ENCODE peak calls at places on chromosomes 3 and 15, in nine cellular contexts. One of them, this sample, is unnamed.

GRCh38 chr3:9067352-9067975 is 104.2 kb upstream of the RAD18 start:
- DNase-seq in mammary epithelial cell: peak; percentile 23
- DNase-seq in prostate gland: peak; percentile 11
- DNase-seq in HepG2: peak; percentile 44
- DNase-seq in neuronal stem cell: peak; percentile 50
- DNase-seq in lung: peak; percentile 38
- DNase-seq in ovary: peak; percentile 54
- DNase-seq in endodermal cell: peak; percentile 85
- DNase-seq in left ventricle myocardium inferior: no peak
- DNase-seq in this sample: no peak

GRCh38 chr3:31636063-31636462 is 103.3 kb downstream of the STT3B start:
- DNase-seq in left ventricle myocardium inferior: no peak
- DNase-seq in HepG2: no peak
- DNase-seq in endodermal cell: no peak
- DNase-seq in mammary epithelial cell: no peak
- DNase-seq in prostate gland: no peak
- DNase-seq in ovary: no peak
- DNase-seq in lung: no peak
- DNase-seq in neuronal stem cell: no peak
- DNase-seq in this sample: no peak

GRCh38 chr15:77395013-77395774 is 24.7 kb downstream of the PEAK1 start:
- DNase-seq in lung: no peak
- DNase-seq in ovary: no peak
- DNase-seq in left ventricle myocardium inferior: no peak
- DNase-seq in HepG2: no peak
- DNase-seq in endodermal cell: no peak
- DNase-seq in mammary epithelial cell: no peak
- DNase-seq in neuronal stem cell: no peak
- DNase-seq in prostate gland: no peak
- DNase-seq in this sample: no peak

GRCh38 chr3:114553949-114554593 is 260.2 kb downstream of the TIGIT start:
- DNase-seq in neuronal stem cell: no peak
- DNase-seq in HepG2: no peak
- DNase-seq in mammary epithelial cell: no peak
- DNase-seq in left ventricle myocardium inferior: no peak
- DNase-seq in ovary: no peak
- DNase-seq in lung: no peak
- DNase-seq in prostate gland: no peak
- DNase-seq in endodermal cell: no peak
- DNase-seq in this sample: no peak

GRCh38 chr3:105791919-105792786 is 76.7 kb downstream of the CBLB start:
- DNase-seq in neuronal stem cell: no peak
- DNase-seq in lung: peak; percentile 47
- DNase-seq in mammary epithelial cell: peak; percentile 87
- DNase-seq in ovary: peak; percentile 65
- DNase-seq in HepG2: peak; percentile 60
- DNase-seq in left ventricle myocardium inferior: peak; percentile 80
- DNase-seq in endodermal cell: no peak
- DNase-seq in prostate gland: no peak
- DNase-seq in this sample: peak; percentile 63

GRCh38 chr3:114887806-114888205 is 259.3 kb downstream of the ZBTB20 start:
- DNase-seq in left ventricle myocardium inferior: no peak
- DNase-seq in ovary: no peak
- DNase-seq in neuronal stem cell: no peak
- DNase-seq in endodermal cell: no peak
- DNase-seq in HepG2: no peak
- DNase-seq in mammary epithelial cell: no peak
- DNase-seq in lung: no peak
- DNase-seq in prostate gland: no peak
- DNase-seq in this sample: no peak

GRCh38 chr15:66940368-66940767 is 125.0 kb upstream of the SMAD3 start:
- DNase-seq in HepG2: no peak
- DNase-seq in lung: no peak
- DNase-seq in left ventricle myocardium inferior: no peak
- DNase-seq in mammary epithelial cell: peak; percentile 73
- DNase-seq in prostate gland: no peak
- DNase-seq in ovary: no peak
- DNase-seq in endodermal cell: peak; percentile 24
- DNase-seq in neuronal stem cell: no peak
- DNase-seq in this sample: no peak

GRCh38 chr3:128170866-128171516 is 17.7 kb downstream of the EEFSEC start:
- DNase-seq in ovary: peak; percentile 67
- DNase-seq in prostate gland: peak; percentile 60
- DNase-seq in HepG2: peak; percentile 91
- DNase-seq in mammary epithelial cell: peak; percentile 61
- DNase-seq in neuronal stem cell: peak; percentile 50
- DNase-seq in lung: peak; percentile 40
- DNase-seq in endodermal cell: peak; percentile 68
- DNase-seq in left ventricle myocardium inferior: no peak
- DNase-seq in this sample: no peak

GRCh38 chr15:79314186-79314585 is 3.3 kb downstream of the TMED3 start:
- DNase-seq in prostate gland: no peak
- DNase-seq in left ventricle myocardium inferior: no peak
- DNase-seq in ovary: no peak
- DNase-seq in lung: no peak
- DNase-seq in neuronal stem cell: no peak
- DNase-seq in HepG2: no peak
- DNase-seq in mammary epithelial cell: no peak
- DNase-seq in endodermal cell: no peak
- DNase-seq in this sample: no peak

GRCh38 chr3:14352002-14352627 is 50.3 kb upstream of the SLC6A6 start:
- DNase-seq in endodermal cell: peak; percentile 88
- DNase-seq in mammary epithelial cell: no peak
- DNase-seq in prostate gland: no peak
- DNase-seq in HepG2: peak; percentile 19
- DNase-seq in neuronal stem cell: no peak
- DNase-seq in ovary: no peak
- DNase-seq in left ventricle myocardium inferior: no peak
- DNase-seq in lung: no peak
- DNase-seq in this sample: no peak

GRCh38 chr3:58597770-58598310 is 20.6 kb upstream of the FAM107A start:
- DNase-seq in neuronal stem cell: no peak
- DNase-seq in endodermal cell: no peak
- DNase-seq in lung: no peak
- DNase-seq in ovary: no peak
- DNase-seq in left ventricle myocardium inferior: no peak
- DNase-seq in mammary epithelial cell: no peak
- DNase-seq in prostate gland: no peak
- DNase-seq in HepG2: no peak
- DNase-seq in this sample: no peak

GRCh38 chr3:64332461-64333350 is 107.4 kb upstream of the PRICKLE2 start:
- DNase-seq in left ventricle myocardium inferior: no peak
- DNase-seq in prostate gland: no peak
- DNase-seq in ovary: no peak
- DNase-seq in HepG2: no peak
- DNase-seq in lung: no peak
- DNase-seq in neuronal stem cell: no peak
- DNase-seq in mammary epithelial cell: no peak
- DNase-seq in endodermal cell: no peak
- DNase-seq in this sample: no peak

GRCh38 chr3:65904016-65904415 is 134.7 kb downstream of the MAGI1 start:
- DNase-seq in left ventricle myocardium inferior: no peak
- DNase-seq in neuronal stem cell: no peak
- DNase-seq in ovary: no peak
- DNase-seq in endodermal cell: no peak
- DNase-seq in prostate gland: no peak
- DNase-seq in HepG2: no peak
- DNase-seq in lung: no peak
- DNase-seq in mammary epithelial cell: no peak
- DNase-seq in this sample: no peak

GRCh38 chr3:65899226-65899625 is 139.5 kb downstream of the MAGI1 start:
- DNase-seq in neuronal stem cell: no peak
- DNase-seq in lung: no peak
- DNase-seq in ovary: no peak
- DNase-seq in endodermal cell: no peak
- DNase-seq in left ventricle myocardium inferior: no peak
- DNase-seq in HepG2: no peak
- DNase-seq in mammary epithelial cell: no peak
- DNase-seq in prostate gland: no peak
- DNase-seq in this sample: no peak

GRCh38 chr3:65905648-65906211 is 133.0 kb downstream of the MAGI1 start:
- DNase-seq in prostate gland: no peak
- DNase-seq in HepG2: no peak
- DNase-seq in ovary: no peak
- DNase-seq in mammary epithelial cell: no peak
- DNase-seq in left ventricle myocardium inferior: no peak
- DNase-seq in endodermal cell: no peak
- DNase-seq in lung: no peak
- DNase-seq in neuronal stem cell: no peak
- DNase-seq in this sample: no peak

GRCh38 chr3:65901236-65901635 is 137.5 kb downstream of the MAGI1 start:
- DNase-seq in HepG2: no peak
- DNase-seq in mammary epithelial cell: peak; percentile 56
- DNase-seq in lung: no peak
- DNase-seq in ovary: no peak
- DNase-seq in left ventricle myocardium inferior: no peak
- DNase-seq in neuronal stem cell: no peak
- DNase-seq in prostate gland: peak; percentile 23
- DNase-seq in endodermal cell: no peak
- DNase-seq in this sample: no peak

GRCh38 chr3:65902304-65902793 is 136.4 kb downstream of the MAGI1 start:
- DNase-seq in HepG2: no peak
- DNase-seq in neuronal stem cell: no peak
- DNase-seq in lung: no peak
- DNase-seq in ovary: no peak
- DNase-seq in left ventricle myocardium inferior: no peak
- DNase-seq in mammary epithelial cell: peak; percentile 80
- DNase-seq in prostate gland: peak; percentile 88
- DNase-seq in endodermal cell: peak; percentile 87
- DNase-seq in this sample: no peak
- H3K4me3 ChIP-seq in HepG2: no peak overlapping the region
- H3K4me3 ChIP-seq in neuronal stem cell: no peak overlapping the region
- H3K4me3 ChIP-seq in lung: no peak overlapping the region
- H3K4me3 ChIP-seq in ovary: no peak overlapping the region
- H3K4me3 ChIP-seq in left ventricle myocardium inferior: no peak overlapping the region
- H3K4me3 ChIP-seq in mammary epithelial cell: peak overlapping the region; percentile 56
- H3K4me3 ChIP-seq in prostate gland: peak overlapping the region; percentile 22
- H3K4me3 ChIP-seq in endodermal cell: peak overlapping the region; percentile 72
- H3K4me3 ChIP-seq in this sample: peak overlapping the region; percentile 2

DNA sequence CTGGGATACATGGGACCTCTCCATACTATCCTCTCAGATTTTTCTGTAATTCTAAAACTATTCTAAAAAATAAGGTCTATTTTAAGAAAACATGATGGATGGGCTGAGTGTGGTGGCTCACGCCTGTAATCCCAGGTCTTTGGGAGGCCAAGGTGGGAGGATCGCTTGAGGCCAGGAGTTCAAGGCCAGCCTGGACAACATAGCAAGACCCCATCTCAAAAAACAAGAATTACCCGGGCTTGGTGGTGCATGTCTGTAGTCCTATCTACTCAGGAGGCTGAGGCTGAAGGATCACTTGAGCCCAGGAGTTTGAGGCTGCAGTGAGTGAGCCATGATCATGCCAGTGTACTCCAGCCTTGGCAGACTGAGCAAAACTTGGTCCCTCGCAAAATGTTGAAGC is 9.4 kb downstream of the ZNF639 start:
- DNase-seq in left ventricle myocardium inferior: no peak
- DNase-seq in mammary epithelial cell: no peak
- DNase-seq in prostate gland: no peak
- DNase-seq in lung: no peak
- DNase-seq in HepG2: no peak
- DNase-seq in ovary: no peak
- DNase-seq in neuronal stem cell: no peak
- DNase-seq in endodermal cell: no peak
- DNase-seq in this sample: no peak
- H3K36me3 ChIP-seq in left ventricle myocardium inferior: peaks cover 90% of the 10 kb centered on the region
- H3K36me3 ChIP-seq in mammary epithelial cell: peaks cover 60% of the 10 kb centered on the region
- H3K36me3 ChIP-seq in prostate gland: peaks cover 7% of the 10 kb centered on the region
- H3K36me3 ChIP-seq in lung: peaks cover 12% of the 10 kb centered on the region
- H3K36me3 ChIP-seq in HepG2: peaks cover 19% of the 10 kb centered on the region
- H3K36me3 ChIP-seq in ovary: peaks cover 4% of the 10 kb centered on the region
- H3K36me3 ChIP-seq in neuronal stem cell: peaks cover 98% of the 10 kb centered on the region
- H3K36me3 ChIP-seq in endodermal cell: peaks cover 94% of the 10 kb centered on the region
- H3K36me3 ChIP-seq in this sample: peaks cover 6% of the 10 kb centered on the region

DNA sequence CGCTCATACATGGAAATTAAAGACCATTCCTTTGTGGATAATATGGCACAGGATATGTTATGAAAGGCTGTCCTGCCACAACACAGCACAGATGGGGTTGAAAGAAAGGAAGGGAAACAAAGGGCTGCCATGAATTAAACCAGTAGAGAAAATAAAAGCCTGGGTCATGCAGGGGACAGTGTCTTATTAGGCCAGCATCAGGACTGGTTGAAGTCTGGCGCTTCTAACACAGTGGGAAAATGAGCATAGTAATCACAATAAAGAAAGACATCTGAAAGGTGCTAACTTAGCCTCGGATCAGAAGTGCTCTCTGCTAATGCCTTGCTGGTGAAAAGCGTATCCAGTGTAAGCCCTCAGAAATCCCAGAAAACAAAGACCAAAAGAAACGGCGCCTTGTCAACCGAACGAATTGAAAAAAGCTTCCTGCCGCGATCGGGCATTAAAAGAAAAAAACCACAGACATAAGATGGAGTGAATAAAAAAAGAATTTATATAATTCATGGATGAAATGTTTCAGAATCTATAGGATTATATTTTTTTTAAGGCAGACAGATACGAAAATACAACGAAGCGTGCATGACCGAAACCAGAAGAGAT is 578 bp upstream of the MKRN3 start:
- DNase-seq in HepG2: no peak
- DNase-seq in prostate gland: no peak
- DNase-seq in mammary epithelial cell: no peak
- DNase-seq in ovary: no peak
- DNase-seq in lung: no peak
- DNase-seq in neuronal stem cell: peak; percentile 40
- DNase-seq in left ventricle myocardium inferior: no peak
- DNase-seq in endodermal cell: no peak
- DNase-seq in this sample: no peak
- H3K4me1 ChIP-seq in HepG2: peaks cover 6% of the 10 kb centered on the region
- H3K4me1 ChIP-seq in prostate gland: no peaks in the 10 kb centered on the region
- H3K4me1 ChIP-seq in mammary epithelial cell: no peaks in the 10 kb centered on the region
- H3K4me1 ChIP-seq in ovary: no peaks in the 10 kb centered on the region
- H3K4me1 ChIP-seq in lung: no peaks in the 10 kb centered on the region
- H3K4me1 ChIP-seq in neuronal stem cell: peaks cover 25% of the 10 kb centered on the region
- H3K4me1 ChIP-seq in left ventricle myocardium inferior: no peaks in the 10 kb centered on the region
- H3K4me1 ChIP-seq in endodermal cell: no peaks in the 10 kb centered on the region
- H3K4me1 ChIP-seq in this sample: no peaks in the 10 kb centered on the region

DNA sequence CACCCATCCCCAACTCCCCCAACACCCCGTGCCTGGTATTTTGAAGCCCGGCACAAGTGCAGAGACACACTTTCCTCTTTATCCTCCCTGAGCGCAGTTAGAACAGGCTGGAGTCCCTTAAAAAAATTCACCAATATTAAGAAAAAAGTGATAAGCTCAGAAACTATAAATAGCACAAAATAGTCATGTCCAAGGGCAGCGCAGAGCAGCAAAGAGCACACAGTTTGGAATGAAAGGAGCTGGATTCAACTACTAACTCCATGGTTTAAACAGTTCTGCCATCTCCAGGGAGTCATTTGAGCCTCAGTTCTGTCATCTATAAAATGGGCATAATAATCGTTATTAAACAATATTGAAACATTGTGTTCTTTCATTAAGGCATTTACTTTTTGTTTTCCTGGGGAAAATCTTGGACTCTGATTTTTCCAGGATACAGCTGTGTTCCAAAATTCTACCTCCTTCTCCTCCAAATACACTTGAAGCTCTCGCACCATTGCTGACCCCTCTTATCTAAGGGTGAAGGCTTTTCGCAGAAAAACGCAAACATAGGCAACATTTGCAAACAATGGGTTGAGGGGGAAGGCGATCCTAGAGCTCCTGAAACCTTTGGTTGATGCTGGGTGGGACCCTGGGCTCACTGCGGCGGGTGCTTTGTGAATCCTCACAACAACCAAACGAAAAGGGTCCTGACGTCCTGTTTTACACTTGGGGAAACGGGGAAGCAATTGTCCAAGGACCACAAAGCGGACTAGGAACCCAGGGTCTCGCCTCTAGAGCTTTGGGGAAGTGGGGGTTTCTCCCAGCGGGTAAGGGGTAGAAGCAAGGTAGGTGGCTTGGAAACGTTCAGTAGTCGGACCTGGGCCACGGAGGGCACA is 41.8 kb downstream of the EPHB3 start:
- DNase-seq in HepG2: no peak
- DNase-seq in endodermal cell: peak; percentile 77
- DNase-seq in mammary epithelial cell: no peak
- DNase-seq in ovary: no peak
- DNase-seq in prostate gland: no peak
- DNase-seq in left ventricle myocardium inferior: no peak
- DNase-seq in neuronal stem cell: no peak
- DNase-seq in lung: no peak
- DNase-seq in this sample: no peak
- H3K4me3 ChIP-seq in HepG2: no peak overlapping the region
- H3K4me3 ChIP-seq in endodermal cell: peak overlapping the region; percentile 91
- H3K4me3 ChIP-seq in mammary epithelial cell: no peak overlapping the region
- H3K4me3 ChIP-seq in ovary: peak overlapping the region; percentile 41
- H3K4me3 ChIP-seq in prostate gland: no peak overlapping the region
- H3K4me3 ChIP-seq in left ventricle myocardium inferior: peak overlapping the region; percentile 65
- H3K4me3 ChIP-seq in neuronal stem cell: peak overlapping the region; percentile 75
- H3K4me3 ChIP-seq in lung: no peak overlapping the region
- H3K4me3 ChIP-seq in this sample: peak overlapping the region; percentile 29